ENCODE peak calls at places on chromosome 5, in eight cellular contexts. Y, E, O, H, N, A, X and D are unnamed samples.

GRCh38 chr5:154342963-154343362 is 102.8 kb upstream of the SAP30L start:
- DNase-seq in Y (no peak), E (no peak), O (no peak), H (no peak), N (no peak), A (no peak), X (no peak), D (no peak)

GRCh38 chr5:56352808-56353590 is 119.9 kb upstream of the ANKRD55 start:
- DNase-seq in Y (no peak), E (no peak), O (no peak), H (no peak), N (no peak), A (no peak), X (no peak), D (no peak)

GRCh38 chr5:59666709-59667108 is 226.8 kb downstream of the PDE4D start:
- DNase-seq in Y (no peak), E (no peak), O (no peak), H (no peak), N (no peak), A (no peak), X (no peak), D (no peak)

GRCh38 chr5:1818784-1819183 is 17.6 kb downstream of the NDUFS6 start:
- DNase-seq in Y (no peak), E (no peak), O (no peak), H (no peak), N (no peak), A (no peak), X (no peak), D (no peak)

GRCh38 chr5:107635276-107635675 is 35.5 kb downstream of the EFNA5 start:
- DNase-seq in Y (no peak), E (no peak), O (no peak), H (no peak), N (no peak), A (no peak), X (no peak), D (no peak)

GRCh38 chr5:112195924-112196323 is 223.2 kb downstream of the EPB41L4A start:
- DNase-seq in Y (no peak), E (no peak), O (no peak), H (no peak), N (no peak), A (no peak), X (no peak), D (no peak)

GRCh38 chr5:53276825-53277224 is 167.3 kb upstream of the MOCS2 start:
- DNase-seq in Y (no peak), E (no peak), O (no peak), H (no peak), N (no peak), A (no peak), X (no peak), D (no peak)

GRCh38 chr5:107466233-107466769 is 204.4 kb downstream of the EFNA5 start:
- DNase-seq in Y (no peak), E (no peak), O (no peak), H (peak), N (no peak), A (no peak), X (peak), D (no peak)

GRCh38 chr5:146662229-146662628 is 146.2 kb upstream of the GPR151 start:
- DNase-seq in Y (no peak), E (no peak), O (no peak), H (peak), N (peak), A (no peak), X (no peak), D (no peak)

GRCh38 chr5:55037046-55037771 is 13.2 kb downstream of the GZMK start:
- DNase-seq in Y (no peak), E (no peak), O (no peak), H (no peak), N (no peak), A (no peak), X (no peak), D (no peak)

GRCh38 chr5:5616247-5616895 is 193.9 kb downstream of the ICE1 start:
- DNase-seq in Y (no peak), E (no peak), O (no peak), H (no peak), N (no peak), A (no peak), X (no peak), D (no peak)

GRCh38 chr5:60295423-60295822 is 401.9 kb upstream of the PDE4D start:
- DNase-seq in Y (no peak), E (no peak), O (no peak), H (no peak), N (no peak), A (no peak), X (no peak), D (no peak)

GRCh38 chr5:109929371-109929770 is 239.6 kb downstream of the MAN2A1 start:
- DNase-seq in Y (no peak), E (no peak), O (no peak), H (no peak), N (no peak), A (no peak), X (no peak), D (no peak)

GRCh38 chr5:132962429-132962928 is 955 bp downstream of the AFF4 start:
- DNase-seq in Y (no peak), E (no peak), O (no peak), H (peak), N (peak), A (no peak), X (peak), D (no peak)

GRCh38 chr5:14268738-14269137 is 125.6 kb downstream of the TRIO start:
- DNase-seq in Y (no peak), E (no peak), O (no peak), H (no peak), N (peak), A (no peak), X (no peak), D (no peak)

GRCh38 chr5:127705120-127705892 is 2.1 kb downstream of the CCDC192 start:
- DNase-seq in Y (no peak), E (no peak), O (no peak), H (peak), N (peak), A (no peak), X (no peak), D (no peak)

GRCh38 chr5:145562931-145563330 is 272.2 kb downstream of the PRELID2 start:
- DNase-seq in Y (no peak), E (no peak), O (no peak), H (no peak), N (no peak), A (no peak), X (no peak), D (no peak)

GRCh38 chr5:151252762-151253603 is at the start of gene GM2A:
- DNase-seq in Y (peak), E (peak), O (peak), H (peak), N (peak), A (peak), X (peak), D (peak)
- TF ChIP-seq POLR2A in Y (peak), E (peak), O (peak), H (peak), N (peak), A (no peak), X (peak), D (peak)

GRCh38 chr5:143403357-143403606 is 204 bp downstream of the NR3C1 start:
- DNase-seq in Y (no peak), E (no peak), O (no peak), H (no peak), N (no peak), A (no peak), X (no peak), D (peak)
- TF ChIP-seq POLR2A in Y (no peak), E (no peak), O (no peak), H (no peak), N (peak), A (no peak), X (no peak), D (no peak)

GRCh38 chr5:12367973-12368372 is 463.7 kb upstream of the CTNND2 start:
- DNase-seq in Y (no peak), E (no peak), O (no peak), H (no peak), N (no peak), A (no peak), X (no peak), D (no peak)
- TF ChIP-seq POLR2A in Y (no peak), E (no peak), O (no peak), H (no peak), N (no peak), A (no peak), X (no peak), D (no peak)

DNA sequence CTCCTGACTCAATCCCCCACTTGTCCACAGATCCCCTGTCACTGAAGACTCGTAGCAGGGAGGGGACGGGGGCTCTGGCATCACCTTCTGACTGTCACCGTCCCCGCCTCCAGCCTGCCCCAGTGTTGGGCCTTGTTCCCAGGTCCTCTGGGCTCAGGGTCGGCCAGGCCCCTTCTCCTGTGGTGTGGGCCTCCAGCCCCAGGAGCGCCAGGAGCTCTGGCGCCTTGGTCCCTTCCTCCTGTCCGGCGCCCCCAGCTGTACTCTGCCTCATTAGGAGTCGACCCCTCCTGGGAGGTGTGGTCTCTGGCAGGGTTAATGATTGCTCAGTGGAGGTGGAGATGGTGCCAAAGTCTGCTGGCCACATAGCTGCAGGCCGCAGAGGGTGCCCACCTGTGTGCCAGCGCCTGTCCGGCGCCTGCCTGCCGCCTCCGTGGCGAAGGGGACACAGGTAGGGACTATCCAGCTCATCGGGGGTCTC is at the start of gene CDHR2:
- DNase-seq in Y (no peak), E (no peak), O (no peak), H (no peak), N (no peak), A (no peak), X (no peak), D (no peak)
- TF ChIP-seq POLR2A in Y (no peak), E (no peak), O (no peak), H (no peak), N (no peak), A (no peak), X (no peak), D (no peak)

DNA sequence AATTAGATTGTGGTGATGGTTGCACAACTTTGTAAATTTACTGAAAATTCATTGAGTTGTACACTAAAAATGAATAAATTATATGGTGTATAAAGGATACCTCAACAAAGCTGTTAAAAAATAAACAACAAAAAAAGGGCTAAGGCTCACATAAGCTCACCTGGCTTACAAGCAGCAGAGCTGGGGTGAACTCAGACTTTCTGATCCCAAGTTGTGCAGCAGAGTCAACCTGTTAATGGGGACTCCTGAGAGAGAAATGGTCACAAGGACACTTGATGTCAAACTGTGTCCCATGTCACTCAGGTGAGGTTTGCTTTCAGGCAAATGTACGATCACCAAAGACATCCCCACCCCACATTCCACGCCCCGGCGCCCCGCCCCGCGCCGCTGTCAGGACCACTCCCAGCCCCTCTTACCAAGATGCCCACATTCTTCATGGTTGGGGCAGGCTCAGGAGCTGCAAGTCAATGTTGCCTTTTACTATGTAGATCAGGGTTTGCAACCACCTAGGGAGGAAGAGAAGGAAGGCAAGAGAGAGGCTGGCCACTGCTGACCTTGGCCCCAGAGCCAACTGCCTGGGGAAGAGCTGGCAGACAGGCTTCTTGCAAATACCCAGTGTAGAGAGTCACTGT is 22.4 kb upstream of the SLC36A1 start:
- DNase-seq in Y (no peak), E (no peak), O (no peak), H (no peak), N (no peak), A (no peak), X (no peak), D (no peak)
- TF ChIP-seq POLR2A in Y (no peak), E (no peak), O (no peak), H (no peak), N (no peak), A (no peak), X (no peak), D (no peak)